ENCODE peak calls at places on chromosomes 5 and 9, in eight cellular contexts. E, K, N, R, D, Y, W and S are unnamed samples.

GRCh38 chr5:9440517-9440916 is 105.4 kb downstream of the SEMA5A start:
- DNase-seq in Y (no peak), K (no peak), R (no peak), W (peak; percentile 40), E (no peak), D (no peak), N (peak; percentile 37), S (peak; percentile 85)

GRCh38 chr5:81679885-81680284 is 71.0 kb downstream of the SSBP2 start:
- DNase-seq in Y (no peak), K (no peak), D (no peak), R (no peak), E (no peak), W (no peak), N (no peak), S (no peak)

GRCh38 chr5:16418471-16418922 is 47.1 kb downstream of the ZNF622 start:
- DNase-seq in D (peak; percentile 45), R (no peak), E (no peak), W (no peak), N (no peak), K (peak; percentile 69), Y (no peak), S (no peak)

GRCh38 chr9:87107072-87107471 is 159.8 kb upstream of the GAS1 start:
- DNase-seq in R (no peak), W (peak; percentile 88), E (no peak), D (no peak), N (no peak), Y (no peak), K (no peak), S (peak; percentile 28)

GRCh38 chr9:10341057-10341456 is 271.7 kb downstream of the PTPRD start:
- DNase-seq in N (no peak), R (no peak), E (no peak), Y (no peak), D (no peak), W (no peak), K (no peak), S (no peak)

GRCh38 chr5:73728493-73729273 is 102.7 kb downstream of the ARHGEF28 start:
- DNase-seq in N (no peak), D (no peak), K (peak; percentile 23), W (no peak), E (no peak), R (no peak), Y (no peak), S (no peak)

GRCh38 chr9:119853126-119853525 is 483.9 kb upstream of the BRINP1 start:
- DNase-seq in E (no peak), W (no peak), D (no peak), Y (no peak), K (no peak), R (no peak), N (no peak), S (no peak)

GRCh38 chr9:73264636-73265035 is 113.0 kb downstream of the ANXA1 start:
- DNase-seq in D (no peak), K (no peak), R (no peak), Y (no peak), W (no peak), E (no peak), N (no peak), S (no peak)

DNA sequence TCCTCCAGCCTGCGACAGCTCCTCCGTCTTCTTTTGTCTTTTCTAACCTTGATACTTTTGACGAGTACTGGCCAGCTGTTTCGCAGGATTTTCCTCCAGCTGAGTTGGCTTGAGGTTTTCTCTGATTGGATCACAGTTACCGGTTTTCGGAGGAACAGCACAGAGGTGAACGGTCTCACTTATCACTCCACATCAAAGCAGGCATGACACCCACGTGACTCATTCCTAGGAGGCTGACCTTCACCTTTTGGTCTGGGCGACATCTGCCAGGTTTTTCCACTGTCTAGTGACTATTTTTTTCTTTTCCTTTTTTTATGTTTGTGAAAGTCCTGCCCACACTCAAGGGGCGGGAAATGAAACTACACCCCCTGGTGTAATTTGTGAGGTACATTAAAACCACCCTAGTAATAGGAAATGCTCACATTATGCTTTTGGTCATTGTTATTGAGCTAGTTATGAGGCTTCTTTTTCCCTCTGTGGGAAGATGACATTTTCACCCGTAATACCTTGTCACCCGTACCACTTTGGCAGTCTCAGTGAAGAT is 319.2 kb downstream of the GADD45G start:
- DNase-seq in N (no peak), R (no peak), K (peak; percentile 28), D (no peak), Y (no peak), E (no peak), W (no peak), S (no peak)
- TF ChIP-seq CTCF in N (no peak), R (no peak), K (no peak), D (peak; percentile 11), Y (no peak), E (peak; percentile 10), W (no peak), S (no peak)

GRCh38 chr5:1644810-1645571 is 121.2 kb upstream of the LPCAT1 start:
- DNase-seq in N (peak; percentile 19), R (peak; percentile 64), E (no peak), D (peak; percentile 81), K (peak; percentile 66), Y (peak; percentile 48), W (peak; percentile 5), S (peak; percentile 80)
- H3K4me3 ChIP-seq in N (peak overlapping the region; percentile 20), R (no peak overlapping the region), E (peak overlapping the region; percentile 57), D (peak overlapping the region; percentile 40), K (peak overlapping the region; percentile 30), Y (no peak overlapping the region), W (peak overlapping the region; percentile 44), S (peak overlapping the region; percentile 10)

GRCh38 chr5:117587111-117587510 is 1012.5 kb upstream of the SEMA6A start:
- DNase-seq in W (no peak), R (no peak), Y (no peak), K (no peak), E (no peak), D (no peak), N (no peak), S (no peak)

GRCh38 chr5:117594165-117594564 is 1019.5 kb upstream of the SEMA6A start:
- DNase-seq in E (no peak), Y (no peak), K (no peak), R (no peak), D (no peak), W (no peak), N (no peak), S (peak; percentile 48)

GRCh38 chr5:117588611-117589010 is 1014.0 kb upstream of the SEMA6A start:
- DNase-seq in D (no peak), E (no peak), W (no peak), Y (no peak), R (no peak), K (no peak), N (no peak), S (peak; percentile 1)

GRCh38 chr5:117590944-117591343 is 1016.3 kb upstream of the SEMA6A start:
- DNase-seq in N (no peak), D (no peak), K (no peak), E (no peak), W (no peak), R (no peak), Y (no peak), S (no peak)
- TF ChIP-seq CTCF in N (peak; percentile 22), D (no peak), K (no peak), E (no peak), W (peak; percentile 40), R (no peak), Y (peak; percentile 18), S (peak; percentile 36)

GRCh38 chr5:138354387-138354786 is 1.9 kb downstream of the KDM3B start:
- DNase-seq in K (no peak), W (no peak), R (no peak), D (no peak), E (no peak), N (no peak), Y (no peak), S (no peak)

GRCh38 chr5:138352722-138353549 is 451 bp downstream of the KDM3B start:
- DNase-seq in R (peak; percentile 48), W (no peak), N (no peak), D (peak; percentile 59), E (peak; percentile 32), K (peak; percentile 66), Y (no peak), S (no peak)

GRCh38 chr5:138352071-138352721 is at the start of gene KDM3B:
- DNase-seq in R (peak; percentile 92), E (peak; percentile 9), D (peak; percentile 83), W (no peak), K (peak; percentile 71), Y (no peak), N (no peak), S (peak; percentile 92)

GRCh38 chr5:138353550-138353893 is 1.0 kb downstream of the KDM3B start:
- DNase-seq in Y (no peak), R (no peak), E (no peak), K (no peak), W (no peak), D (no peak), N (no peak), S (no peak)

GRCh38 chr5:138354926-138355378 is 2.5 kb downstream of the KDM3B start:
- DNase-seq in Y (peak; percentile 73), D (peak; percentile 27), K (no peak), W (no peak), E (no peak), R (no peak), N (peak; percentile 49), S (peak; percentile 88)
- H3K4me3 ChIP-seq in Y (peak overlapping the region; percentile 89), D (peak overlapping the region; percentile 18), K (peak overlapping the region; percentile 96), W (peak overlapping the region; percentile 88), E (peak overlapping the region; percentile 98), R (peak overlapping the region; percentile 97), N (peak overlapping the region; percentile 75), S (peak overlapping the region; percentile 68)

DNA sequence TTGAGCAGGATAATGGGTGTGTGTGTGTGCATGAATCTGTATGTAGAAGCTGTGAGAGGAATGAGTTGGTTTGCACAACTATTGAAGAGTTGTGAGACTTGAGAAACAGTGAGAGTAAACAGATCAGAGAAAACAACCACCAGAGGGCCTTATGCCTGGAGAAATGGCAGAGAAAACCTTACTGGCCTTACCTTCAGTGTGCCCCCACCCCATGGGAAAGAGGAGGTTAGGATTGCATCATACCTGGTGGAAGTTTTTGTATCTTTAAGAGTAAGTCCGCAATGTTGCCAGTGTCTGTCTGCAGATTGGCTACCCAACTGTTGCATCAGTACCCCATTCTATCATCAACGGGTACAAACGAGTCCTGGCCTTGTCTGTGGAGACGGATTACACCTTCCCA is 1909.4 kb upstream of the WWC1 start:
- DNase-seq in E (no peak), R (no peak), W (no peak), Y (no peak), N (no peak), K (no peak), D (no peak), S (no peak)
- TF ChIP-seq CTCF in E (no peak), R (no peak), W (no peak), Y (no peak), N (no peak), K (no peak), D (no peak), S (no peak)

GRCh38 chr5:180070726-180071417 is 687 bp downstream of the RNF130 start:
- DNase-seq in D (peak; percentile 42), E (no peak), K (peak; percentile 57), W (no peak), Y (no peak), R (no peak), N (peak; percentile 5), S (peak; percentile 74)

GRCh38 chr5:180069589-180070247 is 1.8 kb downstream of the RNF130 start:
- DNase-seq in N (no peak), E (no peak), K (peak; percentile 61), D (peak; percentile 48), W (no peak), Y (no peak), R (no peak), S (no peak)

GRCh38 chr5:180072556-180072955 is 997 bp upstream of the RNF130 start:
- DNase-seq in E (no peak), Y (no peak), W (no peak), D (no peak), K (no peak), R (no peak), N (no peak), S (no peak)

GRCh38 chr5:180072256-180072548 is 643 bp upstream of the RNF130 start:
- DNase-seq in W (no peak), Y (no peak), D (no peak), N (no peak), R (no peak), E (no peak), K (no peak), S (no peak)

GRCh38 chr5:180071418-180072255 is at the start of gene RNF130:
- DNase-seq in K (peak; percentile 94), Y (peak; percentile 40), E (peak; percentile 43), W (peak; percentile 21), D (peak; percentile 96), N (peak; percentile 23), R (peak; percentile 58), S (peak; percentile 98)
- H3K4me3 ChIP-seq in K (peak within 1 kb of the TSS; percentile 76), Y (peak within 1 kb of the TSS; percentile 75), E (peak within 1 kb of the TSS; percentile 95), W (peak within 1 kb of the TSS; percentile 90), D (peak within 1 kb of the TSS; percentile 80), N (peak within 1 kb of the TSS; percentile 81), R (peak within 1 kb of the TSS; percentile 63), S (peak within 1 kb of the TSS; percentile 68)